ENCODE peak calls at places on chromosomes 16 and 17, in nine cellular contexts. One of them, this sample, is unnamed.

GRCh38 chr16:57146735-57147134 is 39.1 kb downstream of the PSME3IP1 start:
- DNase-seq in AG20443: no peak
- DNase-seq in activated CD4-positive, alpha-beta T cell treated with anti-CD3 and anti-CD28 coated beads for 1 hour: no peak
- DNase-seq in RKO: peak
- DNase-seq in upper lobe of right lung: no peak
- DNase-seq in activated T-helper 9 cell treated with anti-CD3 and anti-CD28 coated beads, Interleukin-2, amount 50 U/mL, for 16 hours: no peak
- DNase-seq in nephron progenitor cell: no peak
- DNase-seq in aorta: no peak
- DNase-seq in fibroblast of villous mesenchyme: no peak
- DNase-seq in this sample: no peak

GRCh38 chr16:10333321-10334032 is 52.4 kb upstream of the ATF7IP2 start:
- DNase-seq in aorta: no peak
- DNase-seq in AG20443: no peak
- DNase-seq in upper lobe of right lung: peak
- DNase-seq in fibroblast of villous mesenchyme: no peak
- DNase-seq in activated CD4-positive, alpha-beta T cell treated with anti-CD3 and anti-CD28 coated beads for 1 hour: no peak
- DNase-seq in RKO: no peak
- DNase-seq in nephron progenitor cell: no peak
- DNase-seq in activated T-helper 9 cell treated with anti-CD3 and anti-CD28 coated beads, Interleukin-2, amount 50 U/mL, for 16 hours: no peak
- DNase-seq in this sample: no peak

GRCh38 chr16:73365010-73365409 is 317.1 kb upstream of the ZFHX3 start:
- DNase-seq in AG20443: no peak
- DNase-seq in aorta: no peak
- DNase-seq in fibroblast of villous mesenchyme: peak
- DNase-seq in RKO: no peak
- DNase-seq in activated T-helper 9 cell treated with anti-CD3 and anti-CD28 coated beads, Interleukin-2, amount 50 U/mL, for 16 hours: no peak
- DNase-seq in upper lobe of right lung: no peak
- DNase-seq in activated CD4-positive, alpha-beta T cell treated with anti-CD3 and anti-CD28 coated beads for 1 hour: no peak
- DNase-seq in nephron progenitor cell: no peak
- DNase-seq in this sample: no peak

GRCh38 chr17:35313875-35314409 is 59.5 kb downstream of the SLFN11 start:
- DNase-seq in nephron progenitor cell: no peak
- DNase-seq in upper lobe of right lung: peak
- DNase-seq in AG20443: peak
- DNase-seq in activated CD4-positive, alpha-beta T cell treated with anti-CD3 and anti-CD28 coated beads for 1 hour: no peak
- DNase-seq in aorta: peak
- DNase-seq in RKO: no peak
- DNase-seq in fibroblast of villous mesenchyme: no peak
- DNase-seq in activated T-helper 9 cell treated with anti-CD3 and anti-CD28 coated beads, Interleukin-2, amount 50 U/mL, for 16 hours: peak
- DNase-seq in this sample: no peak

GRCh38 chr16:11334831-11335404 is 10.3 kb upstream of the RMI2 start:
- DNase-seq in activated T-helper 9 cell treated with anti-CD3 and anti-CD28 coated beads, Interleukin-2, amount 50 U/mL, for 16 hours: no peak
- DNase-seq in aorta: no peak
- DNase-seq in activated CD4-positive, alpha-beta T cell treated with anti-CD3 and anti-CD28 coated beads for 1 hour: no peak
- DNase-seq in AG20443: no peak
- DNase-seq in fibroblast of villous mesenchyme: no peak
- DNase-seq in nephron progenitor cell: no peak
- DNase-seq in upper lobe of right lung: no peak
- DNase-seq in RKO: no peak
- DNase-seq in this sample: no peak

GRCh38 chr16:22183901-22184614 is 21.8 kb downstream of the SDR42E2 start:
- DNase-seq in upper lobe of right lung: no peak
- DNase-seq in aorta: no peak
- DNase-seq in AG20443: no peak
- DNase-seq in fibroblast of villous mesenchyme: no peak
- DNase-seq in RKO: no peak
- DNase-seq in activated CD4-positive, alpha-beta T cell treated with anti-CD3 and anti-CD28 coated beads for 1 hour: no peak
- DNase-seq in activated T-helper 9 cell treated with anti-CD3 and anti-CD28 coated beads, Interleukin-2, amount 50 U/mL, for 16 hours: no peak
- DNase-seq in nephron progenitor cell: peak
- DNase-seq in this sample: no peak

GRCh38 chr17:43316522-43317142 is 82.2 kb upstream of the ARL4D start:
- DNase-seq in fibroblast of villous mesenchyme: no peak
- DNase-seq in nephron progenitor cell: peak
- DNase-seq in activated T-helper 9 cell treated with anti-CD3 and anti-CD28 coated beads, Interleukin-2, amount 50 U/mL, for 16 hours: no peak
- DNase-seq in upper lobe of right lung: no peak
- DNase-seq in aorta: peak
- DNase-seq in activated CD4-positive, alpha-beta T cell treated with anti-CD3 and anti-CD28 coated beads for 1 hour: no peak
- DNase-seq in AG20443: no peak
- DNase-seq in RKO: no peak
- DNase-seq in this sample: no peak

GRCh38 chr17:34257986-34258326 is 2.9 kb downstream of the CCL2 start:
- DNase-seq in AG20443: no peak
- DNase-seq in RKO: no peak
- DNase-seq in fibroblast of villous mesenchyme: no peak
- DNase-seq in activated CD4-positive, alpha-beta T cell treated with anti-CD3 and anti-CD28 coated beads for 1 hour: no peak
- DNase-seq in nephron progenitor cell: no peak
- DNase-seq in upper lobe of right lung: no peak
- DNase-seq in aorta: no peak
- DNase-seq in activated T-helper 9 cell treated with anti-CD3 and anti-CD28 coated beads, Interleukin-2, amount 50 U/mL, for 16 hours: no peak
- DNase-seq in this sample: no peak

GRCh38 chr17:36703860-36704266 is 102.5 kb downstream of the MRM1 start:
- DNase-seq in RKO: peak
- DNase-seq in activated T-helper 9 cell treated with anti-CD3 and anti-CD28 coated beads, Interleukin-2, amount 50 U/mL, for 16 hours: peak
- DNase-seq in activated CD4-positive, alpha-beta T cell treated with anti-CD3 and anti-CD28 coated beads for 1 hour: peak
- DNase-seq in fibroblast of villous mesenchyme: peak
- DNase-seq in AG20443: peak
- DNase-seq in upper lobe of right lung: peak
- DNase-seq in aorta: no peak
- DNase-seq in nephron progenitor cell: peak
- DNase-seq in this sample: no peak

GRCh38 chr16:85514295-85514600 is 98.9 kb upstream of the GSE1 start:
- DNase-seq in fibroblast of villous mesenchyme: no peak
- DNase-seq in aorta: peak
- DNase-seq in AG20443: peak
- DNase-seq in nephron progenitor cell: no peak
- DNase-seq in upper lobe of right lung: peak
- DNase-seq in activated T-helper 9 cell treated with anti-CD3 and anti-CD28 coated beads, Interleukin-2, amount 50 U/mL, for 16 hours: no peak
- DNase-seq in RKO: no peak
- DNase-seq in activated CD4-positive, alpha-beta T cell treated with anti-CD3 and anti-CD28 coated beads for 1 hour: no peak
- DNase-seq in this sample: no peak

GRCh38 chr16:83054302-83054701 is 427.5 kb downstream of the CDH13 start:
- DNase-seq in nephron progenitor cell: no peak
- DNase-seq in upper lobe of right lung: no peak
- DNase-seq in aorta: no peak
- DNase-seq in AG20443: no peak
- DNase-seq in activated CD4-positive, alpha-beta T cell treated with anti-CD3 and anti-CD28 coated beads for 1 hour: no peak
- DNase-seq in activated T-helper 9 cell treated with anti-CD3 and anti-CD28 coated beads, Interleukin-2, amount 50 U/mL, for 16 hours: no peak
- DNase-seq in RKO: no peak
- DNase-seq in fibroblast of villous mesenchyme: no peak
- DNase-seq in this sample: no peak

GRCh38 chr16:27685802-27686201 is 135.9 kb downstream of the KATNIP start:
- DNase-seq in activated CD4-positive, alpha-beta T cell treated with anti-CD3 and anti-CD28 coated beads for 1 hour: no peak
- DNase-seq in RKO: no peak
- DNase-seq in nephron progenitor cell: no peak
- DNase-seq in upper lobe of right lung: peak
- DNase-seq in activated T-helper 9 cell treated with anti-CD3 and anti-CD28 coated beads, Interleukin-2, amount 50 U/mL, for 16 hours: no peak
- DNase-seq in fibroblast of villous mesenchyme: peak
- DNase-seq in AG20443: peak
- DNase-seq in aorta: no peak
- DNase-seq in this sample: no peak

GRCh38 chr17:51000835-51001638 is 119.6 kb downstream of the SPAG9 start:
- DNase-seq in activated T-helper 9 cell treated with anti-CD3 and anti-CD28 coated beads, Interleukin-2, amount 50 U/mL, for 16 hours: no peak
- DNase-seq in nephron progenitor cell: no peak
- DNase-seq in RKO: peak
- DNase-seq in AG20443: peak
- DNase-seq in aorta: no peak
- DNase-seq in upper lobe of right lung: no peak
- DNase-seq in activated CD4-positive, alpha-beta T cell treated with anti-CD3 and anti-CD28 coated beads for 1 hour: no peak
- DNase-seq in fibroblast of villous mesenchyme: peak
- DNase-seq in this sample: no peak

GRCh38 chr17:77327181-77327565 is 186.4 kb downstream of the SEC14L1 start:
- DNase-seq in activated T-helper 9 cell treated with anti-CD3 and anti-CD28 coated beads, Interleukin-2, amount 50 U/mL, for 16 hours: no peak
- DNase-seq in AG20443: no peak
- DNase-seq in activated CD4-positive, alpha-beta T cell treated with anti-CD3 and anti-CD28 coated beads for 1 hour: no peak
- DNase-seq in aorta: no peak
- DNase-seq in nephron progenitor cell: no peak
- DNase-seq in fibroblast of villous mesenchyme: no peak
- DNase-seq in RKO: no peak
- DNase-seq in upper lobe of right lung: peak
- DNase-seq in this sample: no peak

GRCh38 chr16:69169607-69170352 is 17.2 kb upstream of the SNTB2 start:
- DNase-seq in activated T-helper 9 cell treated with anti-CD3 and anti-CD28 coated beads, Interleukin-2, amount 50 U/mL, for 16 hours: no peak
- DNase-seq in upper lobe of right lung: no peak
- DNase-seq in nephron progenitor cell: no peak
- DNase-seq in activated CD4-positive, alpha-beta T cell treated with anti-CD3 and anti-CD28 coated beads for 1 hour: no peak
- DNase-seq in RKO: no peak
- DNase-seq in fibroblast of villous mesenchyme: no peak
- DNase-seq in AG20443: no peak
- DNase-seq in aorta: no peak
- DNase-seq in this sample: no peak